ENCODE peak calls at places on chromosome 22, in seven cellular contexts. N is heart left ventricle, D is Caco-2, H is pancreas, B is neural progenitor cell, K is H9, P is IMR-90. M is an unnamed sample. For H3K4me1, the result is how much of the 10 kb centered on the place peaks cover.

GRCh38 chr22:44671742-44672141 is 30.3 kb upstream of the PRR5 start:
- DNase-seq in H (no peak), N (no peak), P (peak), K (no peak), D (peak), B (no peak), M (no peak)

GRCh38 chr22:48673806-48674500 is 1153.7 kb downstream of the BRD1 start:
- DNase-seq in D (no peak), B (no peak), P (no peak), K (no peak), H (no peak), N (peak), M (no peak)

GRCh38 chr22:49213731-49214352 is 613.8 kb downstream of the BRD1 start:
- DNase-seq in K (peak), H (no peak), P (no peak), N (peak), D (no peak), B (no peak), M (no peak)

GRCh38 chr22:30557243-30557642 is 10.7 kb upstream of the SEC14L6 start:
- DNase-seq in P (no peak), D (no peak), B (no peak), K (peak), N (no peak), H (no peak), M (no peak)

GRCh38 chr22:44828193-44828592 is 75.8 kb downstream of the ARHGAP8 start:
- DNase-seq in D (peak), K (peak), N (no peak), H (no peak), P (no peak), B (peak), M (no peak)

GRCh38 chr22:47163876-47164513 is 401.5 kb downstream of the TBC1D22A start:
- DNase-seq in K (peak), P (no peak), B (no peak), H (no peak), N (peak), D (no peak), M (no peak)

GRCh38 chr22:26406118-26406517 is 22.9 kb upstream of the ASPHD2 start:
- DNase-seq in P (peak), B (no peak), H (no peak), N (no peak), D (no peak), K (no peak), M (no peak)

GRCh38 chr22:44444341-44445306 is 53.4 kb downstream of the RTL6 start:
- DNase-seq in N (peak), B (peak), D (no peak), H (no peak), K (peak), P (no peak), M (no peak)

GRCh38 chr22:47204002-47204979 is 441.8 kb downstream of the TBC1D22A start:
- DNase-seq in B (no peak), D (no peak), H (no peak), K (no peak), P (no peak), N (peak), M (no peak)

GRCh38 chr22:39349967-39350802 is at the start of gene SYNGR1:
- DNase-seq in P (no peak), N (peak), H (peak), K (no peak), D (peak), B (peak), M (no peak)

GRCh38 chr22:49691256-49691655 is 136.4 kb downstream of the BRD1 start:
- DNase-seq in K (peak), P (no peak), B (no peak), N (no peak), H (no peak), D (no peak), M (no peak)

GRCh38 chr22:36379593-36380361 is 8.0 kb downstream of the MYH9 start:
- DNase-seq in N (no peak), B (no peak), H (no peak), K (no peak), P (peak), D (no peak), M (no peak)

GRCh38 chr22:34966980-34967379 is 99.0 kb upstream of the ISX start:
- DNase-seq in B (no peak), H (no peak), P (no peak), K (no peak), D (peak), N (no peak), M (no peak)

GRCh38 chr22:20741634-20742581 is 32.0 kb upstream of the SERPIND1 start:
- DNase-seq in D (peak), K (no peak), N (no peak), B (peak), P (peak), H (peak), M (no peak)

GRCh38 chr22:44133161-44133560 is 47.6 kb upstream of the PARVG start:
- DNase-seq in H (no peak), K (no peak), N (no peak), D (no peak), B (no peak), P (no peak), M (no peak)

GRCh38 chr22:50148166-50148500 is 22.4 kb upstream of the PANX2 start:
- DNase-seq in P (no peak), K (no peak), N (no peak), H (no peak), D (no peak), B (no peak), M (no peak)

GRCh38 chr22:41907436-41908401 is 7.2 kb downstream of the SHISA8 start:
- DNase-seq in D (no peak), P (peak), N (no peak), B (peak), H (no peak), K (peak), M (no peak)
- H3K4me1 ChIP-seq in D (under half), P (under half), N (under half), B (under half), H (under half), K (under half), M (under half)

DNA sequence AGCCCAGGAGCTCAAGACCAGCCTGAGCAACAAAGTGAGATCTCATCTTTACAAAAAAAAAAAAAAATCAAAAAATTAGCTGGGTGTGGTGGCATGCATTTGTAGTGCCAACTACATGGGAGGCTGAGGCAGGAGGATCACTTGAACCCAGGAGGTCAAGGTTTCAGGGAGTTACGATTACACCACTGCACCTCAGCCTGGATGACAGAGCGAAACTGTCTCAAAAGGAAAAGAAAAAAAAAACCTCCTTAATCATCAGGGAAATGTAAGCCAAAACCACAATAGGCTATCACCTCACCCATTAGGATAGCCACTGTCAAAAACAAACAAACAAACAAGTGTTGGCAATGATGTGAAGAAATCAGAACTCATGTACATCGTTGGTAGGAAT is 13.4 kb downstream of the DGCR2 start:
- DNase-seq in B (no peak), N (no peak), H (no peak), D (no peak), K (no peak), P (no peak), M (no peak)
- H3K4me1 ChIP-seq in B (under half), N (under half), H (under half), D (under half), K (under half), P (under half), M (under half)

GRCh38 chr22:42949159-42949558 is 65.8 kb downstream of the PACSIN2 start:
- DNase-seq in B (no peak), K (peak), P (peak), D (no peak), H (no peak), N (no peak), M (no peak)

GRCh38 chr22:42947211-42947990 is 67.5 kb downstream of the PACSIN2 start:
- DNase-seq in B (peak), H (peak), N (peak), P (peak), D (no peak), K (peak), M (no peak)

GRCh38 chr22:42950281-42950680 is 64.7 kb downstream of the PACSIN2 start:
- DNase-seq in N (no peak), K (peak), D (no peak), B (no peak), P (no peak), H (no peak), M (no peak)

GRCh38 chr22:42946551-42947198 is 68.3 kb downstream of the PACSIN2 start:
- DNase-seq in H (no peak), B (no peak), N (no peak), D (no peak), K (peak), P (no peak), M (no peak)

GRCh38 chr22:42948205-42948804 is 66.6 kb downstream of the PACSIN2 start:
- DNase-seq in N (no peak), H (no peak), D (no peak), P (no peak), K (no peak), B (no peak), M (no peak)
- H3K4me1 ChIP-seq in N (under half), H (half or more), D (half or more), P (under half), K (under half), B (under half), M (half or more)

GRCh38 chr22:38131399-38131798 is 20.9 kb upstream of the BAIAP2L2 start:
- DNase-seq in N (no peak), H (no peak), B (no peak), P (no peak), K (no peak), D (no peak), M (no peak)

GRCh38 chr22:38132136-38132535 is 21.7 kb upstream of the BAIAP2L2 start:
- DNase-seq in P (no peak), H (no peak), K (no peak), B (no peak), N (no peak), D (no peak), M (no peak)

GRCh38 chr22:38129021-38129420 is 18.5 kb upstream of the BAIAP2L2 start:
- DNase-seq in D (no peak), P (no peak), B (no peak), K (no peak), N (no peak), H (no peak), M (no peak)

GRCh38 chr22:38127869-38128268 is 17.4 kb upstream of the BAIAP2L2 start:
- DNase-seq in H (no peak), P (no peak), D (no peak), K (no peak), N (no peak), B (no peak), M (no peak)

GRCh38 chr22:38129856-38130255 is 19.4 kb upstream of the BAIAP2L2 start:
- DNase-seq in H (no peak), B (no peak), P (no peak), N (no peak), D (no peak), K (no peak), M (no peak)
- H3K4me1 ChIP-seq in H (under half), B (under half), P (under half), N (under half), D (under half), K (under half), M (under half)

GRCh38 chr22:46056169-46057041 is 79.4 kb upstream of the WNT7B start:
- DNase-seq in N (peak), K (no peak), D (no peak), P (no peak), B (no peak), H (peak), M (no peak)
- H3K4me1 ChIP-seq in N (under half), K (under half), D (under half), P (under half), B (under half), H (half or more), M (half or more)

GRCh38 chr22:23219317-23219716 is 39.0 kb downstream of the BCR start:
- DNase-seq in N (no peak), B (no peak), K (no peak), P (no peak), H (no peak), D (no peak), M (no peak)
- H3K4me1 ChIP-seq in N (under half), B (under half), K (under half), P (under half), H (half or more), D (under half), M (half or more)

M was measured in thoracic aorta.